ENCODE peak calls at places on chromosomes 7 and 10, in six cellular contexts. H is gastrocnemius medialis, C is neuronal stem cell, R is astrocyte of the spinal cord, S is lower lobe of right lung, K is OCI-LY7. D is an unnamed sample.
A peak's percentile ranks its signal among the peaks of the same experiment; 100 is the strongest.

GRCh38 chr10:133224076-133224475 is 5.9 kb upstream of the UTF1 start:
- DNase-seq in H (no peak), C (no peak), R (no peak), S (no peak), K (no peak), D (no peak)

GRCh38 chr10:19592276-19592675 is 224.0 kb upstream of the PLXDC2 start:
- DNase-seq in H (peak; percentile 30), C (no peak), R (peak; percentile 26), S (no peak), K (no peak), D (no peak)

GRCh38 chr7:148883233-148884048 is 650 bp downstream of the EZH2 start:
- DNase-seq in H (peak; percentile 26), C (peak; percentile 44), R (no peak), S (peak; percentile 64), K (peak; percentile 62), D (no peak)

GRCh38 chr7:36281945-36282727 is 107.5 kb upstream of the ANLN start:
- DNase-seq in H (no peak), C (no peak), R (peak; percentile 27), S (no peak), K (no peak), D (no peak)

GRCh38 chr10:132417957-132418441 is 21.0 kb downstream of the PWWP2B start:
- DNase-seq in H (no peak), C (no peak), R (no peak), S (peak; percentile 63), K (no peak), D (no peak)

GRCh38 chr10:78757542-78757941 is 311.2 kb upstream of the ZMIZ1 start:
- DNase-seq in H (no peak), C (no peak), R (peak; percentile 88), S (no peak), K (no peak), D (no peak)

GRCh38 chr7:90720970-90721768 is 125.0 kb downstream of the CDK14 start:
- DNase-seq in H (peak; percentile 40), C (no peak), R (peak; percentile 79), S (no peak), K (peak; percentile 67), D (no peak)

GRCh38 chr7:130960208-130960988 is 226.4 kb upstream of the KLF14 start:
- DNase-seq in H (no peak), C (no peak), R (peak; percentile 98), S (no peak), K (peak; percentile 83), D (peak; percentile 36)

GRCh38 chr10:68137174-68137573 is 27.9 kb downstream of the MYPN start:
- DNase-seq in H (no peak), C (no peak), R (peak; percentile 22), S (no peak), K (no peak), D (no peak)

GRCh38 chr10:99304027-99304856 is 24.9 kb upstream of the CNNM1 start:
- DNase-seq in H (no peak), C (no peak), R (no peak), S (no peak), K (no peak), D (no peak)

GRCh38 chr7:153934048-153934447 is 118.2 kb upstream of the DPP6 start:
- DNase-seq in H (no peak), C (no peak), R (no peak), S (no peak), K (no peak), D (no peak)

GRCh38 chr7:8285155-8285554 is 23.2 kb upstream of the ICA1 start:
- DNase-seq in H (no peak), C (no peak), R (no peak), S (no peak), K (no peak), D (no peak)

GRCh38 chr7:126702242-126703016 is 550.3 kb downstream of the GRM8 start:
- DNase-seq in H (no peak), C (no peak), R (no peak), S (no peak), K (no peak), D (no peak)

GRCh38 chr10:76124230-76124629 is 692.8 kb downstream of the LRMDA start:
- DNase-seq in H (no peak), C (no peak), R (no peak), S (no peak), K (no peak), D (no peak)

GRCh38 chr10:79179404-79180309 is 110.9 kb downstream of the ZMIZ1 start:
- DNase-seq in H (no peak), C (peak; percentile 80), R (peak; percentile 27), S (no peak), K (peak; percentile 31), D (peak; percentile 7)

GRCh38 chr7:74334026-74334425 is 44.8 kb downstream of the CLIP2 start:
- DNase-seq in H (no peak), C (no peak), R (peak; percentile 41), S (no peak), K (no peak), D (no peak)

GRCh38 chr7:141328290-141328689 is 222.9 kb upstream of the AGK start:
- DNase-seq in H (peak; percentile 56), C (no peak), R (no peak), S (no peak), K (no peak), D (peak; percentile 28)

GRCh38 chr7:71636329-71636728 is 504.4 kb downstream of the GALNT17 start:
- DNase-seq in H (no peak), C (no peak), R (peak; percentile 49), S (no peak), K (no peak), D (no peak)

GRCh38 chr7:821688-822087 is 10.6 kb upstream of the SUN1 start:
- DNase-seq in H (peak; percentile 47), C (no peak), R (no peak), S (peak; percentile 27), K (no peak), D (no peak)

GRCh38 chr10:5272065-5272803 is 75.6 kb downstream of the AKR1C4 start:
- DNase-seq in H (no peak), C (no peak), R (no peak), S (no peak), K (no peak), D (no peak)

GRCh38 chr10:98314577-98315284 is 46.7 kb upstream of the LOXL4 start:
- DNase-seq in H (peak; percentile 88), C (no peak), R (no peak), S (no peak), K (no peak), D (no peak)

GRCh38 chr7:129776397-129776792 is 164.9 kb downstream of the NRF1 start:
- DNase-seq in H (no peak), C (no peak), R (no peak), S (no peak), K (no peak), D (no peak)

GRCh38 chr7:129777195-129777844 is 165.8 kb downstream of the NRF1 start:
- DNase-seq in H (no peak), C (no peak), R (no peak), S (no peak), K (no peak), D (no peak)

GRCh38 chr7:129779602-129780256 is 168.2 kb downstream of the NRF1 start:
- DNase-seq in H (no peak), C (peak; percentile 67), R (no peak), S (peak; percentile 85), K (peak; percentile 57), D (no peak)

GRCh38 chr7:129778770-129779601 is 167.5 kb downstream of the NRF1 start:
- DNase-seq in H (no peak), C (no peak), R (no peak), S (no peak), K (no peak), D (no peak)

DNA sequence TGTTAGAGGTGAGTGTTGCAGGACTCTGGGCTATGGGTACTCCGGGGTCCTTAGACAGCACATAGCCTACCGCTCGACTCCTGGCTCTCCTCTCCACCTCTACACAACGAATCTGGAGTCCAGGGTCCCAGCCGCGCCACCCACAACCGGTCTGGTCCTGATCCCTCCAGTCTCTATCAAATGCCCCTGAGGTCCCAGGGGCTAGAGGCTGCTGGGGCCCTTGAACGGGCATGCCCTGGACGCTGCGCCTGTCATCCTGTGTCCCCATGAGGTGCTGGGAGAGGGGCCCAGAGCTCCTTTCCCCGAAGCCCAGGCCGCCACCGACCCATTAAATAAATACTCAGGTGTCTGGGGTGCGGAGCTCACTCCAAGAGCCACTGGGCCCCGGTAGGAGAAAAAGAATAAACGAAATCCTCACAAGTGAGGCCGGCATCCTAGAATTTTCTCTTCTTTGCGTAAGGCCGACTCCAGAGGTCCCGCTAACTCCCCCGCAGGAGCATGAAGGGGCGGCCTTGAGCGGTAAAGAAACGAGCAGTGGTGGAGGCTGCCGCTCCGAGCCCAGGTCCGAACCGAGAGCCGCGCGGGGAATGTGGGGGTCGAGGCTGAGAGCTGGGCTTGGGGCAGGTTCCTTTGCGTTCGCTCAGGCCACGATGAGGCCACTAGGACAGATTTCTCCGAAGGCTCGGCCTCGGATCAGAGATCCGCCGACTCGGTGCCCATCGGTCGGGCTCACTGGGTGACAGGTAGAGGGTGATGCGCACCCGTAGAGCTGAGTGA is 166.7 kb downstream of the NRF1 start:
- DNase-seq in H (no peak), C (peak; percentile 27), R (no peak), S (no peak), K (no peak), D (no peak)
- H3K4me3 ChIP-seq in H (no peak overlapping the region), C (no peak overlapping the region), R (no peak overlapping the region), S (peak overlapping the region; percentile 58), K (no peak overlapping the region), D (no peak overlapping the region)

GRCh38 chr10:12629767-12630165 is 280.4 kb downstream of the CAMK1D start:
- DNase-seq in H (no peak), C (no peak), R (no peak), S (no peak), K (no peak), D (no peak)
- H3K4me3 ChIP-seq in H (no peak overlapping the region), C (no peak overlapping the region), R (no peak overlapping the region), S (no peak overlapping the region), K (no peak overlapping the region), D (no peak overlapping the region)

GRCh38 chr7:100398239-100398638 is 25.0 kb downstream of the PILRA start:
- DNase-seq in H (no peak), C (no peak), R (no peak), S (no peak), K (no peak), D (no peak)

GRCh38 chr7:100397336-100398081 is 24.2 kb downstream of the PILRA start:
- DNase-seq in H (no peak), C (no peak), R (no peak), S (no peak), K (no peak), D (no peak)

GRCh38 chr7:100394077-100394476 is 20.8 kb downstream of the PILRA start:
- DNase-seq in H (no peak), C (no peak), R (no peak), S (no peak), K (no peak), D (no peak)

GRCh38 chr7:100393233-100393905 is 20.1 kb downstream of the PILRA start:
- DNase-seq in H (no peak), C (no peak), R (no peak), S (no peak), K (peak; percentile 15), D (no peak)

GRCh38 chr7:100396421-100396982 is 23.2 kb downstream of the PILRA start:
- DNase-seq in H (no peak), C (no peak), R (no peak), S (no peak), K (peak; percentile 78), D (peak; percentile 51)
- H3K4me3 ChIP-seq in H (no peak overlapping the region), C (no peak overlapping the region), R (no peak overlapping the region), S (no peak overlapping the region), K (peak overlapping the region; percentile 19), D (no peak overlapping the region)

DNA sequence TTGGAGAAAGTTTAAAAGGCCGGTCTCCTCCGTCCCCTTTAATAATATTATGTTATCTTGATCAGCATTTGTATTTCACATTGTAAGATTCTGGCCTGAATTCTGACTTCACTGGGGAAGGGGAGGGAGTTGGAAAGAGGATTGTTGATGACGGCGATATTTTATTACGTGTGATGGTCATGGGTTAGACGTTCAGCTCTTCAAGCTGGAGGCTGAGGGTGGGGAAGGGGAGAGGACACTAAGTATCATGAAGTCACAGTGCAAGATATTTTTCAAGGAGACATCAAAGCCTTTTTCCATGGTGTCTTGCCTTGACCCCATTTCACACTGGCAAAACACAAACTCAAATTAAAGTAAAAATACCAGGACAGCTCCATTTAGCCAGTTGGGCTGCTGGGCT is 126.7 kb downstream of the WDR11 start:
- DNase-seq in H (no peak), C (no peak), R (no peak), S (no peak), K (no peak), D (no peak)
- H3K4me3 ChIP-seq in H (no peak overlapping the region), C (no peak overlapping the region), R (no peak overlapping the region), S (peak overlapping the region; percentile 50), K (no peak overlapping the region), D (no peak overlapping the region)

D was measured in Jurkat, Clone E6-1.